ENCODE peak calls at places on chromosomes 2 and 18, in six cellular contexts. B is glutamatergic neuron, F is right lobe of liver, U is GM12864, O is MM.1S, H is HFFc6. V is an unnamed sample.

GRCh38 chr2:231527091-231527395 is 3.2 kb downstream of the NMUR1 start:
- DNase-seq in B (no peak), F (no peak), U (no peak), O (no peak), H (no peak), V (no peak)

GRCh38 chr2:207760453-207760852 is 9.3 kb downstream of the FZD5 start:
- DNase-seq in B (no peak), F (no peak), U (no peak), O (no peak), H (no peak), V (no peak)

GRCh38 chr2:69185807-69186206 is 172.8 kb downstream of the ANTXR1 start:
- DNase-seq in B (no peak), F (no peak), U (no peak), O (no peak), H (peak), V (no peak)

GRCh38 chr2:214674278-214674677 is 135.2 kb downstream of the BARD1 start:
- DNase-seq in B (no peak), F (no peak), U (no peak), O (no peak), H (no peak), V (peak)

GRCh38 chr18:40366521-40366920 is 1588.5 kb upstream of the PIK3C3 start:
- DNase-seq in B (no peak), F (no peak), U (no peak), O (no peak), H (no peak), V (no peak)

GRCh38 chr2:75548036-75548573 is 12.6 kb downstream of the EVA1A start:
- DNase-seq in B (no peak), F (no peak), U (no peak), O (no peak), H (no peak), V (no peak)

GRCh38 chr2:37897511-37897910 is 27.6 kb upstream of the RMDN2 start:
- DNase-seq in B (no peak), F (no peak), U (no peak), O (no peak), H (no peak), V (no peak)

GRCh38 chr2:239235311-239235710 is 165.5 kb downstream of the HDAC4 start:
- DNase-seq in B (no peak), F (no peak), U (no peak), O (no peak), H (no peak), V (no peak)

GRCh38 chr2:191848771-191849726 is 2.2 kb upstream of the CAVIN2 start:
- DNase-seq in B (no peak), F (no peak), U (no peak), O (no peak), H (no peak), V (no peak)

GRCh38 chr2:228548230-228548629 is 366.7 kb upstream of the SPHKAP start:
- DNase-seq in B (no peak), F (no peak), U (no peak), O (no peak), H (peak), V (no peak)

GRCh38 chr2:96702098-96702785 is 37.6 kb downstream of the LMAN2L start:
- DNase-seq in B (no peak), F (peak), U (no peak), O (no peak), H (no peak), V (no peak)

GRCh38 chr2:128531856-128532255 is 213.2 kb upstream of the HS6ST1 start:
- DNase-seq in B (no peak), F (no peak), U (no peak), O (peak), H (no peak), V (no peak)
- TF ChIP-seq CTCF in B (no peak), F (peak), U (peak), O (peak), H (peak), V (no peak)

GRCh38 chr2:142286618-142287017 is 155.8 kb upstream of the LRP1B start:
- DNase-seq in B (no peak), F (no peak), U (no peak), O (no peak), H (no peak), V (peak)
- TF ChIP-seq CTCF in B (peak), F (peak), U (peak), O (peak), H (peak), V (peak)

GRCh38 chr2:1136071-1136470 is 185.4 kb downstream of the SNTG2 start:
- DNase-seq in B (no peak), F (no peak), U (no peak), O (no peak), H (no peak), V (no peak)
- TF ChIP-seq CTCF in B (peak), F (no peak), U (no peak), O (no peak), H (peak), V (no peak)

GRCh38 chr2:65320042-65320711 is 92.5 kb downstream of the ACTR2 start:
- DNase-seq in B (no peak), F (no peak), U (no peak), O (no peak), H (peak), V (peak)
- TF ChIP-seq CTCF in B (no peak), F (no peak), U (peak), O (peak), H (peak), V (peak)

GRCh38 chr2:3951131-3951954 is 248.0 kb downstream of the DCDC2C start:
- DNase-seq in B (no peak), F (no peak), U (no peak), O (no peak), H (no peak), V (no peak)
- TF ChIP-seq CTCF in B (no peak), F (no peak), U (no peak), O (no peak), H (no peak), V (no peak)

DNA sequence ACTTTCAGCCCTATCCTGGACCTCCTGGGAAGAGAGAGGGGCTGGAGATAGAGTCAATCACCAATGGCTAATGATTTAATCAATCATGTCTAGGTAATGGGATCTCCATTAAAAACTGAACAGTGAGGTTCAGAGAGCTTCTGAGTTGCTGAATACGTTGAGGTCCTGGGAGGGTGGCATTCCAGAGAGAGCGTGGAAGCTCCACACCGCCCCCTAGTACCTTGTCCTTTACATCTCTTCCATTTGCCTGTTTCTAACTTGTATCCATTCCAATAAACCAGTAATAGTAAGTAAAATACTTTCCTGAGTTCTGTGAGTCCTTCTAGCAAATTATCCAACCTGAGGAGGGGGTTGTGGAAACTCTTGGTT is 101.7 kb downstream of the B3GNT2 start:
- DNase-seq in B (no peak), F (no peak), U (no peak), O (no peak), H (no peak), V (no peak)
- TF ChIP-seq CTCF in B (no peak), F (no peak), U (peak), O (no peak), H (peak), V (no peak)

GRCh38 chr18:54043484-54044256 is 180.8 kb downstream of the MBD2 start:
- DNase-seq in B (no peak), F (no peak), U (no peak), O (no peak), H (no peak), V (no peak)
- TF ChIP-seq CTCF in B (no peak), F (no peak), U (no peak), O (no peak), H (no peak), V (no peak)

DNA sequence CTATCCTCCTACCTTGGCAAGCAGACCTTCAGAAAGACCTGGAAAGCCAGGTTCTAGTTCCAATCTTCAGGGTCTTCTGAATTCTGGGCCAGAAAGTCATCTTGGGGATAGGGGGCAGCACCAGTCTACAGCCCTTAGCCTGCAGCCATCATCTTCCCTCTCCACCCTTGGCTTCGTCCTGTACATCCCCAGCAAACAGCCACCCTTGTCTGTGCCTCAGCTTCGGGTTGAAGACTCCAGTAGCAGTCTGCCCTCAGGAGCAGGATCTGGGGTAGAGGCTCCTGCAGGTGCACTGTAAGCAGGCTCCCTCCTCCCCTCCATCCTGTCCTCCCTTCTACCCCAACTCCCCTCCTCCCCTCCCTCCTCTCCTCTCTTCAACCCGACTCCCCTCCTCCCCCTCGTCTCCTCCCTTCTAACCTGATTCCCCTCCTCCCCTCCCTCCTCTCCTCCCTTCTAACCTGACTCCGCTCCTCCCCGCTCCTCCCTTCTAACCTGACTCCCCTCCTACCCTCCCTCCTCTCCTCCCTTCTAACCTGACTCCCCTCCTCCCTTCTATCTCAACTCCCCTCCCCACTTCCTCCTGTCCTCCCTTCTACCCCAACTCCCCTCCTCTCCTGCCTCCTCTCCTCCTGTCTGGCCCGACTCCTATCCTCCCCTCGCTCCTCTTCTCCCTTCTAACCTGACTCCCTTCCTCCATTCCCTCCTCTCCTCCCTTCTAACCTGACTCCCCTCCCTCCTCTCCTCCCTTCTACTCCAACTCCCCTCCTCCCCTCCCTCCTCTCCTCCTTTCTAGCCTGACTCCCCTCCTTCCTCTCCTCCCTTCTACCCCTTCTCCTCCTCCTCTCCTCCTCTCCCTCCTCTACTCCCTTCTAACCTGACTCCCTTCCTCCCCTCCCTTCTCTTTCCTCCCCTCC is 90.1 kb upstream of the SMAD2 start:
- DNase-seq in B (no peak), F (peak), U (no peak), O (no peak), H (no peak), V (no peak)
- TF ChIP-seq CTCF in B (no peak), F (no peak), U (no peak), O (no peak), H (peak), V (no peak)

DNA sequence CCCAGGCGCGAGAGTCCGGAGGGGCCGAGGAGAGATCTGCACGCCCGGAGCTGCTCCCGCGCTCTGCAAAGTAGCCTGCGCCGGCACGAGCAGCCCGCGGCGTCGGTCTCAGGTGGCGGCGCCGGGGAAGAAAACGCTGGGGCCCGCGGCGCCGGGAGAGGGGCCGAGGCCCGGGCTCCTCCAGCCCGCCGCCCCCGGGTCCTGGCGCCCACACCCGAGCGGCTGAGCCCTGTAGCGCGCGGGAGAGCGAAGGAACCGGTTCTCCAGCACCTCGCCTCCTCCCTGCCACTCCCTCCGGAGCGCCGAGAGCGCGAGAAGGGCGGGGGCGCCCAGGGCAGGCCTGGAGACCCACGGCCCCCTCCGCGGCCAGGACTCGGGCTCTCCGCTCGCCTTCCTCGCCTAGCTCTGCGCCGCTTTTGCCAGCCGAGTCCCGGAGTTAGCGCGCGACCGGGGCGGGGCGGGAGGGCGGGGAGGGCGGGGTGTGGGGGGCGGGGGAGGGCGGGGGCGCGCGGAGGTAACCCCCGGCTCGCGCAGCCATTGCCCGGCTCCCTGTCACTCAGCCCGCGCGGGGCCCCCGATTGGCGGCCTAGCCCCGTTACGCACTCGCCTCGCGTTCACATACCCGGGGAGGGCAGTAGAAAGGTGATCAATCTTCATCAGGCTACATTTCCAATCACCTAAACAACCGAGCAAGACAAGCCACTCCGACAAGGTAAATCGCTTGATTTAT is at the start of gene OTX1:
- DNase-seq in B (peak), F (peak), U (peak), O (peak), H (peak), V (peak)
- TF ChIP-seq CTCF in B (no peak), F (no peak), U (no peak), O (no peak), H (no peak), V (no peak)

DNA sequence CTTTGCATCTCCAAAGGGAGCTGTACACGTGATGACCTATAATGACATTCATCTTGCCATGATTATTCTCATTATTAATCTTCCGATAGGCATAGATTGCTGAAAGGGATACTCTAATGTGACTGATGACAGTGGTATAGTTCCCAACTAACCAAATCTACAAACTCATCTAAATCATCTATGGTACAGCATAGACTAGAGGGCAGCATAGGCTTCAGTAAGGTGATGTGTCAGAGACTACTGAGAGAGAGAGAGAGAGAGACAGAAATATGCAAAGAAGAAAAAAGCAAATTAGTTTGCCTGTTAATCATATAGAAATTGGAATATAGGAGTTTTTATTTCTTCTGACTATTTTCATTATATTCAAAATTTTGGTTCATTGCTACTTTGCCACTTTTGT is 89.3 kb downstream of the CSRNP3 start:
- DNase-seq in B (no peak), F (no peak), U (no peak), O (no peak), H (no peak), V (no peak)
- TF ChIP-seq CTCF in B (no peak), F (no peak), U (no peak), O (peak), H (no peak), V (no peak)